ENCODE peak calls at places on chromosomes 7 and 10, in eight cellular contexts. F, N, M, V, E, T, X and K are unnamed samples. For H3K27me3, the result is how much of the 10 kb centered on the place peaks cover.

GRCh38 chr10:35372329-35372728 is 36.0 kb downstream of the CCNY start:
- DNase-seq in V (peak), F (peak), M (peak), T (no peak), X (peak), E (no peak), N (peak), K (no peak)

GRCh38 chr7:6730343-6730633 is 23.5 kb upstream of the ZNF12 start:
- DNase-seq in N (no peak), X (no peak), T (no peak), E (no peak), V (peak), F (no peak), M (no peak), K (no peak)

GRCh38 chr10:67785098-67785497 is 52.9 kb downstream of the DNAJC12 start:
- DNase-seq in T (no peak), E (no peak), F (no peak), N (no peak), X (no peak), M (no peak), V (no peak), K (no peak)

GRCh38 chr7:3092468-3092867 is 48.8 kb upstream of the CARD11 start:
- DNase-seq in E (no peak), N (peak), X (peak), T (no peak), F (no peak), M (no peak), V (no peak), K (peak)

GRCh38 chr10:18158698-18159342 is 18.6 kb downstream of the CACNB2 start:
- DNase-seq in F (no peak), N (no peak), M (peak), E (no peak), X (no peak), T (no peak), V (peak), K (no peak)

GRCh38 chr10:60350400-60350799 is 39.3 kb downstream of the ANK3 start:
- DNase-seq in N (no peak), V (peak), F (no peak), M (no peak), E (no peak), X (no peak), T (no peak), K (no peak)

GRCh38 chr10:114245128-114245791 is 6.2 kb downstream of the VWA2 start:
- DNase-seq in N (no peak), E (no peak), F (no peak), M (no peak), T (no peak), X (no peak), V (no peak), K (no peak)

GRCh38 chr7:156665101-156665500 is 24.5 kb downstream of the RNF32 start:
- DNase-seq in V (peak), F (no peak), T (peak), N (no peak), E (no peak), X (no peak), M (no peak), K (peak)

GRCh38 chr7:1675673-1676549 is 5.8 kb downstream of the ELFN1 start:
- DNase-seq in E (no peak), F (no peak), V (no peak), T (peak), X (peak), M (no peak), N (peak), K (no peak)

GRCh38 chr10:102421645-102422585 is 1.3 kb downstream of the FBXL15 start:
- DNase-seq in E (no peak), T (peak), N (peak), X (peak), F (peak), M (peak), V (no peak), K (no peak)

GRCh38 chr10:74992068-74992467 is 119.4 kb upstream of the SAMD8 start:
- DNase-seq in X (no peak), M (no peak), N (no peak), E (no peak), V (no peak), T (no peak), F (no peak), K (no peak)

GRCh38 chr10:112811741-112812551 is 138.1 kb upstream of the TCF7L2 start:
- DNase-seq in F (peak), X (peak), N (no peak), V (peak), T (peak), E (peak), M (peak), K (peak)

GRCh38 chr7:122304996-122305421 is 459 bp upstream of the FEZF1 start:
- DNase-seq in X (no peak), E (no peak), M (peak), T (peak), V (no peak), F (no peak), N (no peak), K (no peak)

GRCh38 chr10:11442001-11442773 is 169.3 kb downstream of the USP6NL start:
- DNase-seq in X (no peak), M (no peak), V (no peak), E (no peak), N (no peak), T (peak), F (no peak), K (no peak)

GRCh38 chr10:42551582-42552187 is 86.7 kb downstream of the ZNF33B start:
- DNase-seq in E (no peak), X (no peak), N (no peak), M (peak), T (no peak), F (no peak), V (no peak), K (peak)

GRCh38 chr10:93412801-93413200 is 69.3 kb downstream of the MYOF start:
- DNase-seq in E (no peak), T (no peak), V (no peak), F (no peak), N (no peak), M (no peak), X (no peak), K (no peak)

GRCh38 chr10:361203-362135 is 226.2 kb downstream of the ZMYND11 start:
- DNase-seq in M (no peak), N (peak), X (no peak), F (no peak), T (no peak), E (no peak), V (peak), K (no peak)

GRCh38 chr10:101485207-101485606 is 102.8 kb downstream of the POLL start:
- DNase-seq in F (no peak), T (no peak), M (no peak), V (no peak), E (no peak), X (no peak), N (no peak), K (no peak)

GRCh38 chr7:97342512-97342911 is 225.0 kb downstream of the SDHAF3 start:
- DNase-seq in N (no peak), E (no peak), X (no peak), M (no peak), F (no peak), T (no peak), V (no peak), K (no peak)

GRCh38 chr7:131057015-131057518 is 270.6 kb upstream of the MKLN1 start:
- DNase-seq in M (peak), N (no peak), V (peak), T (no peak), X (no peak), F (no peak), E (no peak), K (peak)

GRCh38 chr7:142100634-142101033 is 10.9 kb upstream of the MGAM2 start:
- DNase-seq in E (no peak), V (no peak), M (no peak), F (no peak), T (no peak), X (no peak), N (no peak), K (no peak)

GRCh38 chr10:1525354-1526162 is 211.8 kb downstream of the ADARB2 start:
- DNase-seq in M (no peak), E (no peak), V (no peak), N (peak), X (no peak), F (no peak), T (no peak), K (no peak)

GRCh38 chr7:157601530-157601929 is 264.7 kb downstream of the DNAJB6 start:
- DNase-seq in X (peak), E (no peak), F (no peak), V (no peak), N (peak), T (no peak), M (no peak), K (no peak)

GRCh38 chr7:2641406-2642393 is 9.9 kb downstream of the TTYH3 start:
- DNase-seq in T (peak), X (peak), F (peak), V (peak), N (peak), E (no peak), M (peak), K (peak)

GRCh38 chr7:151425670-151426075 is 14.3 kb downstream of the CRYGN start:
- DNase-seq in F (no peak), E (no peak), N (no peak), T (no peak), V (peak), M (peak), X (no peak), K (peak)

GRCh38 chr10:77756319-77757232 is 119.0 kb upstream of the KCNMA1 start:
- DNase-seq in V (peak), M (peak), T (peak), N (no peak), E (peak), X (no peak), F (no peak), K (peak)

GRCh38 chr7:74365320-74366022 is 76.3 kb downstream of the CLIP2 start:
- DNase-seq in V (peak), F (peak), X (no peak), M (peak), N (peak), T (peak), E (no peak), K (peak)

GRCh38 chr7:5679741-5680473 is 101.6 kb downstream of the RNF216 start:
- DNase-seq in N (peak), V (no peak), X (peak), F (no peak), E (no peak), M (no peak), T (no peak), K (no peak)

GRCh38 chr10:86759073-86759672 is 2.8 kb downstream of the BMPR1A start:
- DNase-seq in X (no peak), M (peak), V (peak), N (no peak), F (no peak), E (no peak), T (no peak), K (no peak)

GRCh38 chr10:57948796-57949195 is 318.9 kb downstream of the IPMK start:
- DNase-seq in N (no peak), E (no peak), M (no peak), V (no peak), X (no peak), F (no peak), T (no peak), K (no peak)

GRCh38 chr10:47458466-47459154 is 25.3 kb downstream of the ANXA8 start:
- DNase-seq in X (no peak), F (no peak), T (no peak), E (no peak), V (peak), N (no peak), M (peak), K (peak)

GRCh38 chr10:81532403-81532802 is 342.6 kb upstream of the NRG3 start:
- DNase-seq in V (no peak), T (no peak), N (no peak), E (no peak), F (no peak), M (no peak), X (no peak), K (no peak)

GRCh38 chr7:50706469-50706937 is 76.2 kb downstream of the GRB10 start:
- DNase-seq in F (no peak), T (no peak), X (no peak), E (no peak), V (no peak), N (no peak), M (peak), K (no peak)

DNA sequence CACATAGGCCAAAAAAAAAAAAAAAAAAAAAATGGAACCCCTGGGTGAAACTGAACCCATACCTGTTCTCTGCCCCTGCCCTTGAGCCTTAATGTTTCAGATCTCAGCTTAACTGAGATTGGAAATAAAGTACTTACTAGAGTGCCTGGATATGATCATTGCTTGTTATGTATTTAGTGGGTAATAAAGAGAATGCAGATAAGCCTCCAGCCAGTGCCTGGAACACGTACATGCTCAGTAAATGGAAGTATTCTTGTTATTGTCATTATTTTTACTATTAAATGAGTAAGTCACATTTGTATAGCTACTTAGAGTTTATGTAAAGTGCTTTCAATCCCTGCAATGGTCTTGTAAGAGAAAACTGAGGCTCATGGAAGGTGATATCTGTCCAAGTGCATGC is 14.7 kb downstream of the SLC16A12 start:
- DNase-seq in T (no peak), X (no peak), F (no peak), M (no peak), E (no peak), N (no peak), V (no peak), K (no peak)
- H3K4me3 ChIP-seq in T (no peak), X (no peak), F (no peak), M (no peak), E (no peak), N (no peak), V (no peak), K (no peak)

GRCh38 chr7:29806131-29806792 is at the start of gene WIPF3:
- DNase-seq in X (peak), E (no peak), V (peak), T (peak), M (peak), F (no peak), N (no peak), K (no peak)
- H3K27me3 ChIP-seq in X (half or more), E (under half), V (half or more), T (under half), M (half or more), F (under half), N (under half), K (half or more)

GRCh38 chr7:572668-573495 is 53.2 kb upstream of the PDGFA start:
- DNase-seq in V (no peak), E (no peak), X (no peak), T (no peak), F (no peak), M (no peak), N (no peak), K (no peak)
- H3K27ac ChIP-seq in V (no peak), E (no peak), X (no peak), T (peak), F (no peak), M (no peak), N (no peak), K (no peak)

GRCh38 chr7:84855758-84856157 is 331.1 kb downstream of the SEMA3D start:
- DNase-seq in M (no peak), X (no peak), T (no peak), N (no peak), F (no peak), V (no peak), E (no peak), K (no peak)

GRCh38 chr7:84857336-84857735 is 329.5 kb downstream of the SEMA3D start:
- DNase-seq in M (no peak), X (no peak), T (no peak), E (no peak), N (no peak), V (no peak), F (no peak), K (no peak)
- H3K4me3 ChIP-seq in M (no peak), X (no peak), T (no peak), E (no peak), N (no peak), V (no peak), F (no peak), K (no peak)

DNA sequence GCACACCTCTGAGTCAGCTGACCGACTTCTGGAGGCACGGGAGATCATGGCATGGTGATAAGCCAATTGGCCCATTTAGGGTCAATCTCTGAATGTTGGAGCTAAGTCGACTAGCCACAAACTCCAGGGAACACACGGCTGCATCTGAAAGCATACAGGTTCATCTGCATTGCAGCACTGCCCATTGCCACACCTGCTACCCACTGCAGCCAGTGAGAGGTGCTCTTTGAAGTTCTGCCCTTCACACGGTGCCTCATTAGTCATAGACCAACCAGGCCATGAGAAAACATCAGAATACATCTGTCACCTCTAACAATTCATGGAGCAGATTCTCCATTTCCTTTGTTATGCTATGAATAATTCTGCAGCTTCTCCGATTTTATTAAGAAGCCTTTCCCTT is 65.6 kb upstream of the FAM204A start:
- DNase-seq in X (no peak), N (no peak), E (no peak), V (no peak), T (no peak), F (no peak), M (no peak), K (no peak)
- H3K27me3 ChIP-seq in X (under half), N (under half), E (under half), V (under half), T (under half), F (under half), M (under half), K (under half)

GRCh38 chr10:97255512-97256293 is 36.7 kb downstream of the ARHGAP19 start:
- DNase-seq in V (no peak), E (no peak), F (no peak), T (no peak), M (no peak), N (no peak), X (no peak), K (no peak)
- H3K27ac ChIP-seq in V (no peak), E (no peak), F (peak), T (no peak), M (no peak), N (no peak), X (no peak), K (no peak)

DNA sequence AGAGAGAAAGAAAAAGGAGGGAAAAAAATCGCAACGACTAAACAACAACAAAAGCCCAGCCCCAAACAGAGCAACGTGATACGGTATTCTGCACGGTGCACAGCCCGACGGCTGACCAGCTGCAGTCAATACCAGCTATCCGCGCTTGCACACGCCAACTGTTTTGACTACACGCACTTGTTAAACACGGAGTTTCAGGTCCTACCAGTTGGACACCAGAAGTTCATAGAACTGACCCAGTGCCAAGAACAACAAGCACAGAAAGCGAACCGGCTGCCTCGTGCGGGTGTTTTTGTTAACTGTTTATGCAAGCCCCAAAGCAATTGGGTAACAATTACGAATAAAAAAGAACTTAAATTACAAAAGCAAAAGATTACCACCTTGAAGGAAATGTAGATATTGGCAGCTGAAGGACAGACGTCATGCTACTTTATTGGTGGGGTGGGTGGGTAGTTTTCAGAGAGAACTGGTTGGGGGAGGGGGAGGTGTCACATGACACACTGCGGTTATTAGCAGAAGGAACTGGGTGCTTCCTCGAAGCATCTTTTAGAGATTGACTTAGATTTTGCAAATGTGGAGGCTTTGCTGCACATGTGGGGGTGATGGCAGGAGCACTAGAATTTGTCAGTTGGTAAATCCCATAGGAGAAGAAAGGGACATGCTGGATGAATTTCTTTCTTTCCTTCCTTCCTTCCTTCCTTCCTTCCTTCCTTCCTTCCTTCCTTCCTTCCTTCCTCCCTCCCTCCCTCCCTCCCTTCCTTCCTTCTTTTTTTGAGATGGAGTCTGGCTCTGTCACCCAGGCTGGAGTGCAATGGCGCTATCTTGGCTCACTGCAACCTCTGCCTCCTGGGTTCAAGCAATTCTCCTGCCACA is 110.6 kb upstream of the EFCAB10 start:
- DNase-seq in X (peak), T (peak), M (peak), V (peak), F (peak), N (peak), E (no peak), K (peak)
- H3K4me3 ChIP-seq in X (peak), T (peak), M (peak), V (no peak), F (no peak), N (peak), E (peak), K (peak)

GRCh38 chr10:123965973-123966895 is 74.6 kb upstream of the CPXM2 start:
- DNase-seq in F (peak), E (no peak), T (no peak), N (no peak), X (no peak), M (peak), V (no peak), K (no peak)
- H3K27me3 ChIP-seq in F (under half), E (under half), T (under half), N (under half), X (half or more), M (under half), V (under half), K (under half)

GRCh38 chr7:54969190-54969967 is 49.4 kb upstream of the EGFR start:
- DNase-seq in F (no peak), T (no peak), N (no peak), E (no peak), M (peak), V (no peak), X (no peak), K (peak)
- H3K27ac ChIP-seq in F (no peak), T (no peak), N (no peak), E (no peak), M (no peak), V (no peak), X (no peak), K (peak)

DNA sequence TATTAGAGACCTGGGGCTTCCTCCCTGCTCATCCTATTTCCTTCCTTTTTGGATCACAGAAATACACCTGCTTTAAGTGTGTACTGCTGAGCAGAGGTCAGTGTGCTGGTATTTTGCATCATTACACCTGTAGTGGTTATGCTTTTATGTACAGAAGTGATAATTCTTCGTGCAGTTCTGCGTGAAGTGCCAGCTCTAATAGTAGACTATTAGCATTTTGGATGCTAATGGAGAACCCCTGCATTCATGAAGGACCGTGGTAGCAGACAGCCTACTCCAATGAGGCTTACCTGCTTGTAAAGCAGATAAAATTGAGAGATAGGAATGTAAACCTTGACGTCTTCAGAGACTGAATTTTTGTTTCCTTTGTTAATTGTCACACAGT is 114.3 kb downstream of the CDK14 start:
- DNase-seq in F (no peak), X (no peak), V (no peak), M (no peak), N (no peak), T (no peak), E (no peak), K (no peak)
- H3K4me3 ChIP-seq in F (no peak), X (no peak), V (no peak), M (peak), N (no peak), T (no peak), E (no peak), K (no peak)